ENCODE peak calls at places on chromosomes 3 and 15, in six cellular contexts. E is activated effector memory CD4-positive, alpha-beta T cell treated with anti-CD3 and anti-CD28 coated beads, Interleukin-2, amount 50 U/mL, for 16 hours; X is endothelial cell of umbilical vein; Q is NCI-H345; B is cardiac fibroblast; L is EL. W is an unnamed sample.

GRCh38 chr15:31402511-31403056 is 75.9 kb downstream of the KLF13 start:
- DNase-seq in E (peak), X (no peak), Q (peak), B (peak), L (no peak), W (no peak)

GRCh38 chr15:97849183-97849582 is 111.3 kb upstream of the ARRDC4 start:
- DNase-seq in E (no peak), X (no peak), Q (no peak), B (no peak), L (no peak), W (no peak)

GRCh38 chr3:160473978-160474377 is 24.4 kb upstream of the TRIM59 start:
- DNase-seq in E (no peak), X (no peak), Q (no peak), B (peak), L (peak), W (no peak)

GRCh38 chr3:128080323-128080898 is 28.2 kb downstream of the SEC61A1 start:
- DNase-seq in E (no peak), X (no peak), Q (no peak), B (peak), L (peak), W (no peak)

GRCh38 chr3:69770219-69770618 is 31.0 kb downstream of the MITF start:
- DNase-seq in E (no peak), X (peak), Q (no peak), B (peak), L (peak), W (no peak)

GRCh38 chr3:31668258-31668657 is 135.5 kb downstream of the STT3B start:
- DNase-seq in E (no peak), X (no peak), Q (no peak), B (no peak), L (no peak), W (no peak)

GRCh38 chr3:9349321-9350117 is 13.3 kb upstream of the THUMPD3 start:
- DNase-seq in E (no peak), X (peak), Q (no peak), B (peak), L (peak), W (no peak)

GRCh38 chr3:60469481-60469880 is 781.8 kb downstream of the FHIT start:
- DNase-seq in E (no peak), X (no peak), Q (no peak), B (no peak), L (no peak), W (no peak)

GRCh38 chr3:46087871-46088270 is 60.6 kb upstream of the XCR1 start:
- DNase-seq in E (no peak), X (no peak), Q (no peak), B (peak), L (peak), W (no peak)

GRCh38 chr3:61032991-61033390 is 218.3 kb downstream of the FHIT start:
- DNase-seq in E (no peak), X (no peak), Q (no peak), B (no peak), L (no peak), W (no peak)

GRCh38 chr3:52890735-52891134 is 6.6 kb downstream of the STIMATE start:
- DNase-seq in E (peak), X (no peak), Q (no peak), B (peak), L (peak), W (peak)

GRCh38 chr3:16884084-16884747 is 539 bp upstream of the PLCL2 start:
- DNase-seq in E (peak), X (peak), Q (peak), B (peak), L (peak), W (no peak)

GRCh38 chr15:45450468-45450867 is 72.1 kb downstream of the SLC30A4 start:
- DNase-seq in E (no peak), X (no peak), Q (no peak), B (no peak), L (no peak), W (no peak)

GRCh38 chr15:64692166-64692565 is 83.2 kb downstream of the RBPMS2 start:
- DNase-seq in E (no peak), X (no peak), Q (no peak), B (no peak), L (no peak), W (no peak)

GRCh38 chr15:64071931-64072765 is 21.5 kb downstream of the CIAO2A start:
- DNase-seq in E (no peak), X (no peak), Q (no peak), B (no peak), L (no peak), W (no peak)

GRCh38 chr3:140128217-140129137 is 193.5 kb downstream of the CLSTN2 start:
- DNase-seq in E (no peak), X (peak), Q (no peak), B (peak), L (peak), W (no peak)

GRCh38 chr3:45644467-45645201 is 44.6 kb upstream of the SACM1L start:
- DNase-seq in E (no peak), X (peak), Q (no peak), B (peak), L (peak), W (no peak)

GRCh38 chr15:53918180-53919079 is 59.8 kb upstream of the UNC13C start:
- DNase-seq in E (no peak), X (no peak), Q (peak), B (no peak), L (no peak), W (no peak)

GRCh38 chr15:41790756-41791546 is 16.7 kb downstream of the MAPKBP1 start:
- DNase-seq in E (no peak), X (peak), Q (no peak), B (peak), L (peak), W (no peak)

GRCh38 chr15:74541494-74542191 is 623 bp downstream of the ARID3B start:
- DNase-seq in E (peak), X (peak), Q (no peak), B (peak), L (peak), W (no peak)

GRCh38 chr3:141878812-141879211 is 2.4 kb downstream of the ATP1B3 start:
- DNase-seq in E (no peak), X (peak), Q (peak), B (peak), L (peak), W (no peak)

GRCh38 chr15:66187271-66187670 is 66.3 kb downstream of the MEGF11 start:
- DNase-seq in E (no peak), X (no peak), Q (no peak), B (no peak), L (no peak), W (no peak)

GRCh38 chr3:41346698-41347097 is 147.4 kb downstream of the CTNNB1 start:
- DNase-seq in E (no peak), X (no peak), Q (no peak), B (peak), L (peak), W (no peak)

GRCh38 chr3:72082121-72082715 is 297.3 kb upstream of the PROK2 start:
- DNase-seq in E (no peak), X (peak), Q (no peak), B (peak), L (no peak), W (no peak)

GRCh38 chr15:63530235-63530634 is 25.8 kb downstream of the USP3 start:
- DNase-seq in E (no peak), X (no peak), Q (no peak), B (no peak), L (no peak), W (no peak)

GRCh38 chr3:71226565-71227281 is 356.8 kb downstream of the FOXP1 start:
- DNase-seq in E (peak), X (no peak), Q (no peak), B (peak), L (peak), W (no peak)